ENCODE peak calls at places on chromosomes 2 and 18, in seven cellular contexts. One of them, this sample, is unnamed.

GRCh38 chr2:25851740-25852503 is 26.4 kb downstream of the ASXL2 start:
- DNase-seq in H1: no peak
- DNase-seq in mesenchymal stem cell: peak; percentile 95
- DNase-seq in thyroid gland: no peak
- DNase-seq in right cardiac atrium: no peak
- DNase-seq in pancreas: no peak
- DNase-seq in K562: peak; percentile 83
- DNase-seq in this sample: no peak

GRCh38 chr2:202269585-202269984 is 4.0 kb downstream of the NOP58 start:
- DNase-seq in H1: no peak
- DNase-seq in mesenchymal stem cell: no peak
- DNase-seq in thyroid gland: no peak
- DNase-seq in right cardiac atrium: no peak
- DNase-seq in pancreas: no peak
- DNase-seq in K562: peak; percentile 44
- DNase-seq in this sample: no peak

GRCh38 chr18:22552899-22553460 is 135.3 kb upstream of the CTAGE1 start:
- DNase-seq in H1: no peak
- DNase-seq in mesenchymal stem cell: no peak
- DNase-seq in thyroid gland: no peak
- DNase-seq in right cardiac atrium: no peak
- DNase-seq in pancreas: no peak
- DNase-seq in K562: no peak
- DNase-seq in this sample: no peak

GRCh38 chr2:73218298-73218697 is 4.3 kb downstream of the SMYD5 start:
- DNase-seq in H1: no peak
- DNase-seq in mesenchymal stem cell: peak; percentile 43
- DNase-seq in thyroid gland: no peak
- DNase-seq in right cardiac atrium: no peak
- DNase-seq in pancreas: no peak
- DNase-seq in K562: no peak
- DNase-seq in this sample: no peak

GRCh38 chr2:120619579-120619978 is 116.1 kb upstream of the GLI2 start:
- DNase-seq in H1: no peak
- DNase-seq in mesenchymal stem cell: no peak
- DNase-seq in thyroid gland: peak; percentile 0
- DNase-seq in right cardiac atrium: no peak
- DNase-seq in pancreas: no peak
- DNase-seq in K562: no peak
- DNase-seq in this sample: no peak

GRCh38 chr2:159249955-159250723 is 36.4 kb downstream of the WDSUB1 start:
- DNase-seq in H1: no peak
- DNase-seq in mesenchymal stem cell: peak; percentile 72
- DNase-seq in thyroid gland: peak; percentile 88
- DNase-seq in right cardiac atrium: peak; percentile 54
- DNase-seq in pancreas: peak; percentile 46
- DNase-seq in K562: no peak
- DNase-seq in this sample: peak; percentile 80

GRCh38 chr2:128359841-128360240 is 41.2 kb upstream of the HS6ST1 start:
- DNase-seq in H1: no peak
- DNase-seq in mesenchymal stem cell: no peak
- DNase-seq in thyroid gland: no peak
- DNase-seq in right cardiac atrium: no peak
- DNase-seq in pancreas: no peak
- DNase-seq in K562: no peak
- DNase-seq in this sample: no peak

GRCh38 chr2:134669731-134670669 is 48.8 kb downstream of the TMEM163 start:
- DNase-seq in H1: no peak
- DNase-seq in mesenchymal stem cell: no peak
- DNase-seq in thyroid gland: peak; percentile 67
- DNase-seq in right cardiac atrium: no peak
- DNase-seq in pancreas: peak; percentile 79
- DNase-seq in K562: no peak
- DNase-seq in this sample: no peak

GRCh38 chr2:241857041-241857541 is 1.6 kb downstream of the PDCD1 start:
- DNase-seq in H1: no peak
- DNase-seq in mesenchymal stem cell: no peak
- DNase-seq in thyroid gland: no peak
- DNase-seq in right cardiac atrium: peak; percentile 58
- DNase-seq in pancreas: no peak
- DNase-seq in K562: no peak
- DNase-seq in this sample: peak; percentile 64

GRCh38 chr2:105977212-105977611 is 216.9 kb downstream of the UXS1 start:
- DNase-seq in H1: no peak
- DNase-seq in mesenchymal stem cell: peak; percentile 27
- DNase-seq in thyroid gland: no peak
- DNase-seq in right cardiac atrium: no peak
- DNase-seq in pancreas: no peak
- DNase-seq in K562: peak; percentile 6
- DNase-seq in this sample: no peak

GRCh38 chr2:239029958-239030357 is 182.1 kb downstream of the TWIST2 start:
- DNase-seq in H1: no peak
- DNase-seq in mesenchymal stem cell: no peak
- DNase-seq in thyroid gland: no peak
- DNase-seq in right cardiac atrium: peak; percentile 15
- DNase-seq in pancreas: no peak
- DNase-seq in K562: no peak
- DNase-seq in this sample: peak; percentile 28

GRCh38 chr2:62564380-62565137 is 58.6 kb upstream of the TMEM17 start:
- DNase-seq in H1: no peak
- DNase-seq in mesenchymal stem cell: no peak
- DNase-seq in thyroid gland: no peak
- DNase-seq in right cardiac atrium: no peak
- DNase-seq in pancreas: no peak
- DNase-seq in K562: no peak
- DNase-seq in this sample: no peak

GRCh38 chr2:171745806-171746205 is 58.5 kb downstream of the DYNC1I2 start:
- DNase-seq in H1: no peak
- DNase-seq in mesenchymal stem cell: no peak
- DNase-seq in thyroid gland: no peak
- DNase-seq in right cardiac atrium: no peak
- DNase-seq in pancreas: no peak
- DNase-seq in K562: no peak
- DNase-seq in this sample: no peak

GRCh38 chr2:172539767-172540166 is 16.1 kb upstream of the PDK1 start:
- DNase-seq in H1: no peak
- DNase-seq in mesenchymal stem cell: no peak
- DNase-seq in thyroid gland: no peak
- DNase-seq in right cardiac atrium: no peak
- DNase-seq in pancreas: no peak
- DNase-seq in K562: no peak
- DNase-seq in this sample: no peak

GRCh38 chr18:55861266-55861665 is 273.3 kb upstream of the TCF4 start:
- DNase-seq in H1: no peak
- DNase-seq in mesenchymal stem cell: peak; percentile 45
- DNase-seq in thyroid gland: peak; percentile 5
- DNase-seq in right cardiac atrium: no peak
- DNase-seq in pancreas: no peak
- DNase-seq in K562: peak; percentile 22
- DNase-seq in this sample: no peak

GRCh38 chr18:58862404-58862803 is 2.3 kb upstream of the ZNF532 start:
- DNase-seq in H1: no peak
- DNase-seq in mesenchymal stem cell: no peak
- DNase-seq in thyroid gland: no peak
- DNase-seq in right cardiac atrium: no peak
- DNase-seq in pancreas: no peak
- DNase-seq in K562: no peak
- DNase-seq in this sample: peak; percentile 44
- H3K4me3 ChIP-seq in H1: peak overlapping the region; percentile 85
- H3K4me3 ChIP-seq in mesenchymal stem cell: no peak overlapping the region
- H3K4me3 ChIP-seq in thyroid gland: no peak overlapping the region
- H3K4me3 ChIP-seq in right cardiac atrium: peak overlapping the region; percentile 73
- H3K4me3 ChIP-seq in pancreas: no peak overlapping the region
- H3K4me3 ChIP-seq in K562: no peak overlapping the region
- H3K4me3 ChIP-seq in this sample: no peak overlapping the region

GRCh38 chr2:286774-287392 is 1.0 kb downstream of the ALKAL2 start:
- DNase-seq in H1: no peak
- DNase-seq in mesenchymal stem cell: peak; percentile 49
- DNase-seq in thyroid gland: no peak
- DNase-seq in right cardiac atrium: no peak
- DNase-seq in pancreas: no peak
- DNase-seq in K562: no peak
- DNase-seq in this sample: no peak

GRCh38 chr2:285506-285905 is 2.4 kb downstream of the ALKAL2 start:
- DNase-seq in H1: no peak
- DNase-seq in mesenchymal stem cell: peak; percentile 57
- DNase-seq in thyroid gland: no peak
- DNase-seq in right cardiac atrium: no peak
- DNase-seq in pancreas: no peak
- DNase-seq in K562: no peak
- DNase-seq in this sample: no peak

GRCh38 chr2:285990-286389 is 1.9 kb downstream of the ALKAL2 start:
- DNase-seq in H1: no peak
- DNase-seq in mesenchymal stem cell: no peak
- DNase-seq in thyroid gland: no peak
- DNase-seq in right cardiac atrium: no peak
- DNase-seq in pancreas: no peak
- DNase-seq in K562: no peak
- DNase-seq in this sample: no peak

GRCh38 chr2:283996-284794 is 3.7 kb downstream of the ALKAL2 start:
- DNase-seq in H1: no peak
- DNase-seq in mesenchymal stem cell: no peak
- DNase-seq in thyroid gland: no peak
- DNase-seq in right cardiac atrium: no peak
- DNase-seq in pancreas: no peak
- DNase-seq in K562: no peak
- DNase-seq in this sample: no peak

DNA sequence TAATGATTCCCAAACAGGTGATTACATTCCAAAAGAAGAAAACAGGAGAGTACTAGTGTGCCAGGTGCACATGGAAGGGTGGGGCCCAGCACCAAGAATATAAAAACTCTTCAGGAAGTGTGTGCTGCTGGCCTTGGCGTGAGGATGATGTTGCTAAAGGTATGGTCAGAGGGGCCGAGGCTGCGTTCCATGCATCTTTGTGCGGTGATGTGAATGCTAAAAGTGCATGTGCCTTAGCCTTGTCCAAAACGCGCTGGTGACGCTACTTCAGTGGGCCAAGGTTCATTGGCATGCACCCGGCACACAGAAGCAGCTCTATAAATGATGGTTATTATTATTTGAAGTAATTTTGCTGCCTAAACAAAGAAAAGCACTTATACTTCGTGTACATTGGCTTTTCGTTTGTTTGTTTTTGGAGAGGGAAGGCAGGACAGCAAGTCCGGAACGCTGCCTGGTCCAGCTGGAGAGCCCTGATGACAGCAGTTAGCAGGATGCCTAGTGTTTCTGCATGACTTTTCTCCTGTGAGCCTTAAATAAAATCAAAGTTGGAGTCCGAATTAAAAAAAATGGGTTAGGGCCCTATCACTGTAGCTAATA is 2.9 kb downstream of the ALKAL2 start:
- DNase-seq in H1: no peak
- DNase-seq in mesenchymal stem cell: no peak
- DNase-seq in thyroid gland: no peak
- DNase-seq in right cardiac atrium: no peak
- DNase-seq in pancreas: no peak
- DNase-seq in K562: no peak
- DNase-seq in this sample: no peak
- H3K27ac ChIP-seq in H1: no peak overlapping the region
- H3K27ac ChIP-seq in mesenchymal stem cell: peak overlapping the region; percentile 17
- H3K27ac ChIP-seq in thyroid gland: no peak overlapping the region
- H3K27ac ChIP-seq in right cardiac atrium: no peak overlapping the region
- H3K27ac ChIP-seq in pancreas: no peak overlapping the region
- H3K27ac ChIP-seq in K562: no peak overlapping the region
- H3K27ac ChIP-seq in this sample: no peak overlapping the region

DNA sequence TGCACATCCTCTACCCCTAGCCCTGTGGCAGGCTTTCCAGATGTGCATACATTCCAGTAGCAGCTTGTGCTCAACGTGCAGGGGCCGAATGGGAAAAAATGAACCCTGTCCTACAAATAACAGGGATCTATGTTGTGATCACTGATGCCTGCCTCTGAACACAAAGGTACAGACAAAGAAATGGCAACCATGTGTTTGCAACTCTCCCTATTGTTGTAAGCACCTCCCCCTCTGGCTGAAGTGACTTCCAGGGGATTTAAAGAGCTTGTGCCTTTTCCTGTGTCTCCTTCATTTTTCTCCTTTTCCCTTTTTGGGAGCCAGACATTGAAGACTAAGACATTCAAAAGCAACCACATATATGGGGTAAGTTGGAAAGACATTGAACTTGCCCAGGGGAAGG is 21.6 kb downstream of the ARHGAP25 start:
- DNase-seq in H1: peak; percentile 43
- DNase-seq in mesenchymal stem cell: no peak
- DNase-seq in thyroid gland: no peak
- DNase-seq in right cardiac atrium: no peak
- DNase-seq in pancreas: no peak
- DNase-seq in K562: no peak
- DNase-seq in this sample: no peak
- H3K4me3 ChIP-seq in H1: no peak overlapping the region
- H3K4me3 ChIP-seq in mesenchymal stem cell: no peak overlapping the region
- H3K4me3 ChIP-seq in thyroid gland: no peak overlapping the region
- H3K4me3 ChIP-seq in right cardiac atrium: no peak overlapping the region
- H3K4me3 ChIP-seq in pancreas: no peak overlapping the region
- H3K4me3 ChIP-seq in K562: no peak overlapping the region
- H3K4me3 ChIP-seq in this sample: no peak overlapping the region

GRCh38 chr18:48944634-48945033 is 6.1 kb downstream of the SMAD7 start:
- DNase-seq in H1: no peak
- DNase-seq in mesenchymal stem cell: peak; percentile 57
- DNase-seq in thyroid gland: peak; percentile 49
- DNase-seq in right cardiac atrium: peak; percentile 38
- DNase-seq in pancreas: no peak
- DNase-seq in K562: no peak
- DNase-seq in this sample: no peak

GRCh38 chr18:48947583-48947982 is 3.2 kb downstream of the SMAD7 start:
- DNase-seq in H1: no peak
- DNase-seq in mesenchymal stem cell: peak; percentile 22
- DNase-seq in thyroid gland: peak; percentile 66
- DNase-seq in right cardiac atrium: peak; percentile 82
- DNase-seq in pancreas: no peak
- DNase-seq in K562: no peak
- DNase-seq in this sample: no peak

GRCh38 chr18:48945953-48946217 is 4.9 kb downstream of the SMAD7 start:
- DNase-seq in H1: no peak
- DNase-seq in mesenchymal stem cell: no peak
- DNase-seq in thyroid gland: no peak
- DNase-seq in right cardiac atrium: no peak
- DNase-seq in pancreas: no peak
- DNase-seq in K562: no peak
- DNase-seq in this sample: no peak

GRCh38 chr18:48947102-48947501 is 3.7 kb downstream of the SMAD7 start:
- DNase-seq in H1: no peak
- DNase-seq in mesenchymal stem cell: peak; percentile 23
- DNase-seq in thyroid gland: peak; percentile 46
- DNase-seq in right cardiac atrium: no peak
- DNase-seq in pancreas: no peak
- DNase-seq in K562: no peak
- DNase-seq in this sample: no peak

DNA sequence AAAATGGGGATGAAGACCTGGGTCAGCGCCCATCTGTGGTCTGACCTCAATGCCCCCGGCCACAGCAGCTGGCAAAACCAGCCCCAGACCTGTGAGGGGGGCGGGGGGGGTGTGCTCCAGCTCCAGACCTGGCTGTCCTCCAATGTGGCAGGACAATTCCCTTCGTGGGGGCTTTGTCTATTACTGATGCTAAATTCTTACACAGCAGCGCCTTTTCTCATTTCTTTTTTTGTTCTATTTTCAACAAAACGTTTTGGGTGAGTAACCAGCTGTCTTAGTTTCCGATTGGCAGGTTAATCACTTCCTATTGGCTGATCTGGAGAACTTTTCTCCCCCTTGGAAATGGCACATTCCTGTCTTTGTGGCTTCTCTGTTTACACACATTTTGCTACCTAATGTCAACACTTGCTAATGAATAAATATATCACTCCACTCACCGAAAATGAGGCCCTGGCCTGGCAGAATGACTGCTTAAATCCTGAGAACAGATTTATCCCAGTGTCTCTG is 4.4 kb downstream of the SMAD7 start:
- DNase-seq in H1: no peak
- DNase-seq in mesenchymal stem cell: peak; percentile 83
- DNase-seq in thyroid gland: peak; percentile 35
- DNase-seq in right cardiac atrium: no peak
- DNase-seq in pancreas: no peak
- DNase-seq in K562: no peak
- DNase-seq in this sample: no peak
- H3K27ac ChIP-seq in H1: no peak overlapping the region
- H3K27ac ChIP-seq in mesenchymal stem cell: peak overlapping the region; percentile 62
- H3K27ac ChIP-seq in thyroid gland: peak overlapping the region; percentile 98
- H3K27ac ChIP-seq in right cardiac atrium: peak overlapping the region; percentile 76
- H3K27ac ChIP-seq in pancreas: peak overlapping the region; percentile 26
- H3K27ac ChIP-seq in K562: no peak overlapping the region
- H3K27ac ChIP-seq in this sample: peak overlapping the region; percentile 99

This sample was measured in sigmoid colon.